ENCODE peak calls at places on chromosomes 2 and 18, in eight cellular contexts. L, C, F, N, Z, S, B and V are unnamed samples.

GRCh38 chr2:4445821-4446220 is 742.4 kb downstream of the DCDC2C start:
- DNase-seq in B (no peak), F (no peak), Z (no peak), C (no peak), L (no peak), S (no peak), N (no peak), V (no peak)

GRCh38 chr2:120346034-120346666 is at the start of gene INHBB:
- DNase-seq in C (no peak), F (no peak), N (no peak), Z (no peak), S (no peak), L (no peak), B (no peak), V (no peak)

GRCh38 chr2:172698041-172698863 is 37.4 kb upstream of the RAPGEF4 start:
- DNase-seq in F (no peak), L (no peak), N (no peak), S (no peak), B (peak), C (peak), Z (no peak), V (no peak)

GRCh38 chr2:230751062-230751461 is 38.4 kb downstream of the CAB39 start:
- DNase-seq in C (peak), F (no peak), L (no peak), N (no peak), B (no peak), Z (no peak), S (no peak), V (no peak)

GRCh38 chr2:218733615-218734021 is 23.0 kb downstream of the TTLL4 start:
- DNase-seq in B (peak), C (no peak), S (peak), F (no peak), N (no peak), Z (no peak), L (no peak), V (peak)

GRCh38 chr2:177245010-177245422 is 19.5 kb downstream of the NFE2L2 start:
- DNase-seq in Z (no peak), S (no peak), L (no peak), F (no peak), C (no peak), B (peak), N (no peak), V (no peak)

GRCh38 chr2:218152777-218153176 is 14.0 kb downstream of the CXCR1 start:
- DNase-seq in B (no peak), C (peak), L (no peak), Z (no peak), F (no peak), S (no peak), N (no peak), V (no peak)

GRCh38 chr2:241268716-241269445 is 46.6 kb downstream of the HDLBP start:
- DNase-seq in S (no peak), B (no peak), L (no peak), N (no peak), F (no peak), C (peak), Z (no peak), V (no peak)

DNA sequence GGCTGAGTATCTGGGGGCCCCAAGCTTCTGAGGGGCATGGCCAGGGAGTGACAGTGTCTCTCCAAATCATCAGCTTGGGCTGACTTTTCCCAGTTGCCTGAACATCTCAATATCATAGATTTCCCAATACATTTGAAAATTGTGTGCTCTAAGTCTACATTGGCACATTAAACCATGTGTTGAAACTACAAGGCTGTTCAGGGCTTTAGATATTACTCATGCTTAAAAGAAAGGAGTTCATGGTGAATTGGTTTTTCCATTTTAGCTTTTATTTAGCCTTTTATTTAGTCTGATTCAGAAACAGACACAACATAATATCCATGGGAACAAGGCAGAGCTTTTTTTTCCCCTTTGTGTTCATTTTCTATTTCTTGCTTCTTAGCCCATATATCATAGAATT is 49.9 kb upstream of the GALR1 start:
- DNase-seq in C (no peak), B (no peak), S (no peak), L (no peak), F (no peak), N (no peak), Z (no peak), V (no peak)
- H3K27ac ChIP-seq in C (no peak), B (no peak), S (no peak), L (no peak), F (no peak), N (no peak), Z (no peak), V (no peak)

DNA sequence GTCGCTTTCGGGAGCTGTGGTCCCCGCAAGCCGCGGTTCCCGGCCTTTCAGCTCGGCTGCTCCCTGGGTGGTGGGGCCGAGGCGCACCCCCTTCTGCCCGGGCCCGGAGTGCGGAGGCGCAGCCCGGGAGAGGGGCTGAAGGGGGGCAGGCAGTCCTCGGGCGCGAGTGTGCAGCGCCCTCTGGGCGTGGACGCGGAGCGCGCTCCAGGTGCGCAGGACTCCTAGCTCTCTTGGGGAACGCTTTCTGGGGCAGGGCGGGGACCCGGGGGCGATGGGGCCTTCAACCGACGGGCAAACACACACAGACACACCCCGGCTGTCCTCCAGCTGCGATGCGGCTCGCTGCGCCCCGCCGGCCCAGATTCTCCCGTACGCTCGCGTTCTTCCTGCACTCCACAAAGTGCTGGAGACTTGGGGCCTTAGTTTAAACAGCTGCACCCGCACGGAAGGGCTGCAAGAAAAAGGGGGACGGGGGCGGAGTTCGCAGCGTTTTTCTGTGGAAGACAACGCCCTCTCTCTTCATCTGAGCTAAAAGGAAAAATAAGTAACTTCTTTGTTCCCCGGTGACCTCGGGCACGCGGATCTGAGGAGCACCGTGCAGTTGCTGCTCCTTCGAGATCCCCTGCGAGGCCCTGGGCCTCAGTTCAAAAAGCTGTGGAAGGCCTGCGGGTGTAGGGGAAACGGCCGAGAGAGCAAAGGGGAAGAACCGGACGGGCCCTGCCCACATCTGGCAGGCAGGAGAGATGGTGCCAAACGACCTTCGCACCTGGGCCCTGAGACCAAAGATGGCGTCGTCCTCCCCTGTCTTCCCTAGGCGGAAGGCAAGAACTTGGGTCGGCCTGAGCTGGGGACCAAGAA is 593 bp upstream of the SDC1 start:
- DNase-seq in B (peak), S (no peak), C (no peak), F (no peak), Z (no peak), N (no peak), L (no peak), V (no peak)
- H3K27ac ChIP-seq in B (peak), S (no peak), C (peak), F (no peak), Z (no peak), N (no peak), L (no peak), V (no peak)

DNA sequence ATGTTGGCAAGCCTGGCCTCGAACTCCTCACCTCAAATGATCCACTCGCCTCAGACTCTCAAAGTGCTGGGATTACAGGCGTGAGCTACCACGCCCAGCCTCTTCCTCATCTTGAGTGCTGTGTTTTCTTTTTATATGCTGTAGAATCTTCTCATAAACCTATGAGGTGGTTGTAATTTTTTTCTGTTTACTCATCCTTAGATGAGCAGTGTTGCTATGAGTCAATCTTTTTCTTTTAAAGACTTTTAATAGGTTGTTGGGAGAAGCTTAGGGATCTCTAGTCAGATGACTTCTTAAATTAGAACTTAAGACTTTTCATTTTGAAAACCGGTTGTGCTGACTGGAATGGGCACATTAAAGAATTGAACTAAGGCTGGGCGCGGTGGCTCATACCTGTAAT is 8.7 kb upstream of the AAK1 start:
- DNase-seq in N (no peak), F (no peak), L (no peak), B (peak), C (peak), Z (no peak), S (no peak), V (no peak)
- H3K27ac ChIP-seq in N (no peak), F (no peak), L (no peak), B (peak), C (peak), Z (no peak), S (no peak), V (no peak)

GRCh38 chr2:57753636-57754035 is 293.0 kb upstream of the VRK2 start:
- DNase-seq in F (no peak), N (no peak), C (no peak), Z (no peak), L (no peak), S (no peak), B (no peak), V (no peak)

GRCh38 chr2:57758686-57759085 is 287.9 kb upstream of the VRK2 start:
- DNase-seq in B (no peak), C (no peak), N (no peak), S (no peak), F (no peak), L (no peak), Z (no peak), V (no peak)

GRCh38 chr2:57759822-57760300 is 286.7 kb upstream of the VRK2 start:
- DNase-seq in F (peak), C (peak), S (peak), Z (peak), N (peak), L (no peak), B (peak), V (peak)

GRCh38 chr2:57760448-57760847 is 286.2 kb upstream of the VRK2 start:
- DNase-seq in Z (no peak), N (no peak), B (no peak), S (no peak), L (no peak), F (no peak), C (no peak), V (no peak)

DNA sequence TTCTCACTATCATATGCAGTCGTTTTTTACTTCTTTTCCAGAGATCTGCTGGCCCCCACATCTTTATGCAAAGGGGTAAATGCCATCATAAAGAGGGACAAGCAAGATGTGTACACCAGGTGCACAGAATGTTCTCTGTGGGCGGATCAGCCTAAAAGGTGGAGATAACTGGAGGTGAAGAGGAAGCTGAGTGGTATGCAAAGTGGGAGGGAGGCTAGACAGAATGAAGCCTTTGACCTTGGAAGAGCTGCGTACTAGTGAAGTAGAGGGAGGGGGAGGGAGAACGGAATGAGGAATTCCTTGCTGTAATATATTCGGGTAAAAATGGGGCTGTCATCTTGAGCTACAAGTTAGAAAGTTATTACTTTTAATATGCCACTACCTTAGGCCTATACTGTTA is 287.5 kb upstream of the VRK2 start:
- DNase-seq in N (no peak), S (no peak), L (no peak), C (no peak), B (no peak), Z (no peak), F (no peak), V (no peak)
- H3K27ac ChIP-seq in N (no peak), S (no peak), L (no peak), C (no peak), B (no peak), Z (no peak), F (no peak), V (no peak)

GRCh38 chr2:28394331-28394877 is 1.7 kb downstream of the FOSL2 start:
- DNase-seq in B (no peak), N (no peak), F (no peak), S (peak), L (no peak), Z (no peak), C (no peak), V (no peak)
- H3K27ac ChIP-seq in B (peak), N (peak), F (peak), S (peak), L (peak), Z (peak), C (peak), V (peak)

GRCh38 chr2:30252723-30253688 is 21.7 kb downstream of the LBH start:
- DNase-seq in Z (peak), B (peak), S (peak), F (peak), C (peak), N (no peak), L (no peak), V (no peak)

GRCh38 chr2:30253873-30254691 is 22.7 kb downstream of the LBH start:
- DNase-seq in N (no peak), C (no peak), Z (no peak), F (no peak), L (no peak), B (no peak), S (no peak), V (no peak)

GRCh38 chr2:30255466-30256408 is 24.4 kb downstream of the LBH start:
- DNase-seq in F (no peak), L (no peak), B (no peak), C (no peak), Z (no peak), N (no peak), S (no peak), V (no peak)

GRCh38 chr2:30254692-30255015 is 23.3 kb downstream of the LBH start:
- DNase-seq in C (no peak), N (no peak), Z (no peak), B (no peak), S (no peak), F (no peak), L (no peak), V (no peak)

DNA sequence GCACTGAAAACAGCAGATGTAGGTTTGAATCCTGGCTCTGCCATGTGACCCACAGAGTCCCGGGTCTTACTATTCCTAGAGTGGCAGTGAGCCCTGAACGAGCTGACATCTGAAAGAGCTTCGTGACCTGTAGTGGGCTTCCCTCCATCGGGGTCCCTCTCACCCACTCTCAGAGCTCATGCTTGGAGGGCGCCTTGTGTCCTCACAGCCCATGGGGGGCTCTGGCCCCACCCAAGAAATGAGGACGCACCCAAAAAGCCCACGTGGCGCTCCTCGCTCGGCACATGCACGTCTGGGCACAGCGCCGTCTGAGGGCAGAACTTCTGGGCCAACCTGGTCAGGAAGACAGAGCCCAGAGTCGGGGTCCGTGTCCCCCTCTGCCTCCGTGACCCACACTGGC is 23.7 kb downstream of the LBH start:
- DNase-seq in B (no peak), C (no peak), N (no peak), Z (no peak), S (no peak), F (no peak), L (no peak), V (no peak)
- H3K27ac ChIP-seq in B (peak), C (no peak), N (peak), Z (peak), S (no peak), F (peak), L (no peak), V (no peak)